ENCODE peak calls at places on chromosomes 7 and 10, in seven cellular contexts. One of them, this sample, is unnamed.

GRCh38 chr7:79217468-79217867 is 236.0 kb downstream of the MAGI2 start:
- DNase-seq in thoracic aorta: no peak
- DNase-seq in MCF 10A: no peak
- DNase-seq in glutamatergic neuron: no peak
- DNase-seq in AG10803: peak
- DNase-seq in B cell: no peak
- DNase-seq in fibroblast of pulmonary artery: no peak
- DNase-seq in this sample: no peak

GRCh38 chr10:77598606-77599005 is 39.0 kb downstream of the KCNMA1 start:
- DNase-seq in thoracic aorta: no peak
- DNase-seq in MCF 10A: no peak
- DNase-seq in glutamatergic neuron: no peak
- DNase-seq in AG10803: no peak
- DNase-seq in B cell: no peak
- DNase-seq in fibroblast of pulmonary artery: no peak
- DNase-seq in this sample: no peak

GRCh38 chr10:94183666-94184264 is 179.0 kb downstream of the NOC3L start:
- DNase-seq in thoracic aorta: no peak
- DNase-seq in MCF 10A: peak
- DNase-seq in glutamatergic neuron: no peak
- DNase-seq in AG10803: peak
- DNase-seq in B cell: no peak
- DNase-seq in fibroblast of pulmonary artery: peak
- DNase-seq in this sample: peak

GRCh38 chr10:21473135-21473534 is 52.3 kb downstream of the SKIDA1 start:
- DNase-seq in thoracic aorta: no peak
- DNase-seq in MCF 10A: no peak
- DNase-seq in glutamatergic neuron: no peak
- DNase-seq in AG10803: no peak
- DNase-seq in B cell: no peak
- DNase-seq in fibroblast of pulmonary artery: no peak
- DNase-seq in this sample: no peak

GRCh38 chr10:116744163-116744788 is 1.9 kb upstream of the HSPA12A start:
- DNase-seq in thoracic aorta: no peak
- DNase-seq in MCF 10A: no peak
- DNase-seq in glutamatergic neuron: no peak
- DNase-seq in AG10803: no peak
- DNase-seq in B cell: no peak
- DNase-seq in fibroblast of pulmonary artery: no peak
- DNase-seq in this sample: no peak

GRCh38 chr10:103652599-103653281 is 159.2 kb downstream of the NEURL1 start:
- DNase-seq in thoracic aorta: no peak
- DNase-seq in MCF 10A: no peak
- DNase-seq in glutamatergic neuron: no peak
- DNase-seq in AG10803: peak
- DNase-seq in B cell: no peak
- DNase-seq in fibroblast of pulmonary artery: no peak
- DNase-seq in this sample: no peak

GRCh38 chr7:145511014-145511413 is 605.6 kb upstream of the CNTNAP2 start:
- DNase-seq in thoracic aorta: no peak
- DNase-seq in MCF 10A: no peak
- DNase-seq in glutamatergic neuron: no peak
- DNase-seq in AG10803: no peak
- DNase-seq in B cell: no peak
- DNase-seq in fibroblast of pulmonary artery: no peak
- DNase-seq in this sample: no peak

GRCh38 chr10:132195366-132196075 is 8.8 kb downstream of the DPYSL4 start:
- DNase-seq in thoracic aorta: no peak
- DNase-seq in MCF 10A: no peak
- DNase-seq in glutamatergic neuron: peak
- DNase-seq in AG10803: no peak
- DNase-seq in B cell: no peak
- DNase-seq in fibroblast of pulmonary artery: no peak
- DNase-seq in this sample: no peak

GRCh38 chr10:103481974-103482531 is 3.0 kb upstream of the CALHM3 start:
- DNase-seq in thoracic aorta: no peak
- DNase-seq in MCF 10A: peak
- DNase-seq in glutamatergic neuron: no peak
- DNase-seq in AG10803: peak
- DNase-seq in B cell: peak
- DNase-seq in fibroblast of pulmonary artery: peak
- DNase-seq in this sample: peak

GRCh38 chr10:132585732-132586722 is 48.4 kb downstream of the INPP5A start:
- DNase-seq in thoracic aorta: no peak
- DNase-seq in MCF 10A: no peak
- DNase-seq in glutamatergic neuron: no peak
- DNase-seq in AG10803: no peak
- DNase-seq in B cell: no peak
- DNase-seq in fibroblast of pulmonary artery: no peak
- DNase-seq in this sample: no peak

GRCh38 chr7:45962861-45963260 is 41.8 kb upstream of the IGFBP3 start:
- DNase-seq in thoracic aorta: no peak
- DNase-seq in MCF 10A: no peak
- DNase-seq in glutamatergic neuron: no peak
- DNase-seq in AG10803: no peak
- DNase-seq in B cell: no peak
- DNase-seq in fibroblast of pulmonary artery: no peak
- DNase-seq in this sample: no peak
- TF ChIP-seq CTCF in thoracic aorta: no peak
- TF ChIP-seq CTCF in MCF 10A: no peak
- TF ChIP-seq CTCF in glutamatergic neuron: no peak
- TF ChIP-seq CTCF in AG10803: no peak
- TF ChIP-seq CTCF in B cell: no peak
- TF ChIP-seq CTCF in fibroblast of pulmonary artery: no peak
- TF ChIP-seq CTCF in this sample: no peak

GRCh38 chr10:68981074-68981473 is 7.5 kb upstream of the KIFBP start:
- DNase-seq in thoracic aorta: no peak
- DNase-seq in MCF 10A: no peak
- DNase-seq in glutamatergic neuron: no peak
- DNase-seq in AG10803: no peak
- DNase-seq in B cell: no peak
- DNase-seq in fibroblast of pulmonary artery: peak
- DNase-seq in this sample: no peak
- TF ChIP-seq CTCF in thoracic aorta: no peak
- TF ChIP-seq CTCF in MCF 10A: no peak
- TF ChIP-seq CTCF in glutamatergic neuron: no peak
- TF ChIP-seq CTCF in AG10803: peak
- TF ChIP-seq CTCF in B cell: peak
- TF ChIP-seq CTCF in fibroblast of pulmonary artery: peak
- TF ChIP-seq CTCF in this sample: peak

GRCh38 chr7:158442260-158442659 is 145.4 kb downstream of the PTPRN2 start:
- DNase-seq in thoracic aorta: no peak
- DNase-seq in MCF 10A: peak
- DNase-seq in glutamatergic neuron: no peak
- DNase-seq in AG10803: no peak
- DNase-seq in B cell: no peak
- DNase-seq in fibroblast of pulmonary artery: no peak
- DNase-seq in this sample: no peak
- TF ChIP-seq CTCF in thoracic aorta: no peak
- TF ChIP-seq CTCF in MCF 10A: peak
- TF ChIP-seq CTCF in glutamatergic neuron: peak
- TF ChIP-seq CTCF in AG10803: no peak
- TF ChIP-seq CTCF in B cell: no peak
- TF ChIP-seq CTCF in fibroblast of pulmonary artery: no peak
- TF ChIP-seq CTCF in this sample: peak

GRCh38 chr7:137337902-137338301 is 5.6 kb downstream of the PTN start:
- DNase-seq in thoracic aorta: no peak
- DNase-seq in MCF 10A: peak
- DNase-seq in glutamatergic neuron: no peak
- DNase-seq in AG10803: no peak
- DNase-seq in B cell: no peak
- DNase-seq in fibroblast of pulmonary artery: no peak
- DNase-seq in this sample: no peak
- TF ChIP-seq CTCF in thoracic aorta: no peak
- TF ChIP-seq CTCF in MCF 10A: no peak
- TF ChIP-seq CTCF in glutamatergic neuron: no peak
- TF ChIP-seq CTCF in AG10803: no peak
- TF ChIP-seq CTCF in B cell: no peak
- TF ChIP-seq CTCF in fibroblast of pulmonary artery: peak
- TF ChIP-seq CTCF in this sample: peak

GRCh38 chr7:16755397-16755796 is 1.8 kb downstream of the TSPAN13 start:
- DNase-seq in thoracic aorta: no peak
- DNase-seq in MCF 10A: no peak
- DNase-seq in glutamatergic neuron: no peak
- DNase-seq in AG10803: peak
- DNase-seq in B cell: no peak
- DNase-seq in fibroblast of pulmonary artery: no peak
- DNase-seq in this sample: no peak

GRCh38 chr7:16754869-16755317 is 1.3 kb downstream of the TSPAN13 start:
- DNase-seq in thoracic aorta: no peak
- DNase-seq in MCF 10A: no peak
- DNase-seq in glutamatergic neuron: no peak
- DNase-seq in AG10803: no peak
- DNase-seq in B cell: no peak
- DNase-seq in fibroblast of pulmonary artery: no peak
- DNase-seq in this sample: no peak

GRCh38 chr7:16758634-16759602 is 5.4 kb downstream of the TSPAN13 start:
- DNase-seq in thoracic aorta: no peak
- DNase-seq in MCF 10A: no peak
- DNase-seq in glutamatergic neuron: no peak
- DNase-seq in AG10803: no peak
- DNase-seq in B cell: peak
- DNase-seq in fibroblast of pulmonary artery: no peak
- DNase-seq in this sample: no peak

GRCh38 chr7:16753102-16753931 is at the start of gene TSPAN13:
- DNase-seq in thoracic aorta: no peak
- DNase-seq in MCF 10A: peak
- DNase-seq in glutamatergic neuron: peak
- DNase-seq in AG10803: peak
- DNase-seq in B cell: peak
- DNase-seq in fibroblast of pulmonary artery: peak
- DNase-seq in this sample: peak

DNA sequence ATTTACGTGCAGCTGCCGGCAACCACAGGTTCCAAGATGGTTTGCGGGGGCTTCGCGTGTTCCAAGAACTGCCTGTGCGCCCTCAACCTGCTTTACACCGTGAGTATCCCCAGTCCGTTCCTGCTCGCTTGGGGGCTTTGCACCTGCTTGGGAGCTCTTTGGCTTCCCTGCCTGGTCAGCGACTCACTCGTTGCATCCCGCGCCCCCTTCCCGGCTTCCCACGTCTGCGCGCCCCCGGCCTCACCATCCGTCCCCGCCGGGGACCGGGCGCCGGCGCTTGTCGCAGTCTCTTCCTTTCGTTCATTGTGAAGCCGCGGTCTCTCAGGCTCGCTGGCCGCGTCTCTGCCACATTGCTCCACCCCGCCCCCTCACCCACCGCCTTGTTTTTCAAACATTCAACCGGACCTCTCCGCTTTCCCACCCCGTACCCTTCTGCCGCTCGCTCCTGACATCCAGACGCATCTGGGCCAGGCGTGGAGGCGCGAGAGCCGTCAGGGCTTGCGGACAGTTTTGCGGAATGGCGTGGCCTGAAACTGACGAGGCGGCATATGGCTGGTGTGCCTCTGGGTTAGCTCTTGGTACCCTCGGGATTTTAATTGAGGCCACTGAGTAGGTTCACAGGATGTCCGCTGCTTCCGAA is 497 bp downstream of the TSPAN13 start:
- DNase-seq in thoracic aorta: no peak
- DNase-seq in MCF 10A: peak
- DNase-seq in glutamatergic neuron: peak
- DNase-seq in AG10803: peak
- DNase-seq in B cell: peak
- DNase-seq in fibroblast of pulmonary artery: peak
- DNase-seq in this sample: peak
- TF ChIP-seq CTCF in thoracic aorta: no peak
- TF ChIP-seq CTCF in MCF 10A: no peak
- TF ChIP-seq CTCF in glutamatergic neuron: no peak
- TF ChIP-seq CTCF in AG10803: no peak
- TF ChIP-seq CTCF in B cell: no peak
- TF ChIP-seq CTCF in fibroblast of pulmonary artery: no peak
- TF ChIP-seq CTCF in this sample: no peak

GRCh38 chr7:41319601-41320000 is 383.3 kb downstream of the INHBA start:
- DNase-seq in thoracic aorta: no peak
- DNase-seq in MCF 10A: no peak
- DNase-seq in glutamatergic neuron: no peak
- DNase-seq in AG10803: peak
- DNase-seq in B cell: no peak
- DNase-seq in fibroblast of pulmonary artery: no peak
- DNase-seq in this sample: no peak

GRCh38 chr7:41313171-41313570 is 389.7 kb downstream of the INHBA start:
- DNase-seq in thoracic aorta: no peak
- DNase-seq in MCF 10A: no peak
- DNase-seq in glutamatergic neuron: no peak
- DNase-seq in AG10803: no peak
- DNase-seq in B cell: no peak
- DNase-seq in fibroblast of pulmonary artery: no peak
- DNase-seq in this sample: no peak

GRCh38 chr7:41316410-41316809 is 386.5 kb downstream of the INHBA start:
- DNase-seq in thoracic aorta: no peak
- DNase-seq in MCF 10A: peak
- DNase-seq in glutamatergic neuron: no peak
- DNase-seq in AG10803: no peak
- DNase-seq in B cell: no peak
- DNase-seq in fibroblast of pulmonary artery: no peak
- DNase-seq in this sample: peak

GRCh38 chr7:41312235-41312634 is 390.7 kb downstream of the INHBA start:
- DNase-seq in thoracic aorta: no peak
- DNase-seq in MCF 10A: no peak
- DNase-seq in glutamatergic neuron: no peak
- DNase-seq in AG10803: no peak
- DNase-seq in B cell: no peak
- DNase-seq in fibroblast of pulmonary artery: no peak
- DNase-seq in this sample: no peak

DNA sequence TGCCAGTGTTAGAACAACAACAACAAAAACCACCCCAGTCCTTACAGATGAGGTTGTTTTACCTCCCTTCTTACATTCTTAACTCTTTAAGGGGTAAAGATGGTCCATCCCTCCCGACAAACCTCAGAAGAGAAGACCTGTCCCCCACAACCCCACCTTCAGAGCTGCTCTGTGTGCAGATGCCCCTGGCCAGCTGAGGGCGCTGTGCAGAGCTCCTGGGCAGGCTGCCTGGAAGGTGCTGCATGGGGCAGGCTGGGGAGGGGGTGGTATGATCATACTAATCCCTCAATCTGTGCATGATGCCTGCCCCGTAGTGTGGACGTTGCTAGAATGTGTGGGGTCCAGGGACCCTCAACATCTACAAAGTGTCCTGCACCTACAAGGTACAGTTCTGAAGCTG is 387.1 kb downstream of the INHBA start:
- DNase-seq in thoracic aorta: no peak
- DNase-seq in MCF 10A: no peak
- DNase-seq in glutamatergic neuron: no peak
- DNase-seq in AG10803: no peak
- DNase-seq in B cell: no peak
- DNase-seq in fibroblast of pulmonary artery: no peak
- DNase-seq in this sample: no peak
- TF ChIP-seq CTCF in thoracic aorta: no peak
- TF ChIP-seq CTCF in MCF 10A: peak
- TF ChIP-seq CTCF in glutamatergic neuron: no peak
- TF ChIP-seq CTCF in AG10803: no peak
- TF ChIP-seq CTCF in B cell: no peak
- TF ChIP-seq CTCF in fibroblast of pulmonary artery: peak
- TF ChIP-seq CTCF in this sample: peak

GRCh38 chr7:152891160-152891621 is 131.6 kb downstream of the ACTR3B start:
- DNase-seq in thoracic aorta: no peak
- DNase-seq in MCF 10A: no peak
- DNase-seq in glutamatergic neuron: no peak
- DNase-seq in AG10803: no peak
- DNase-seq in B cell: no peak
- DNase-seq in fibroblast of pulmonary artery: no peak
- DNase-seq in this sample: no peak
- TF ChIP-seq CTCF in thoracic aorta: no peak
- TF ChIP-seq CTCF in MCF 10A: no peak
- TF ChIP-seq CTCF in glutamatergic neuron: no peak
- TF ChIP-seq CTCF in AG10803: no peak
- TF ChIP-seq CTCF in B cell: no peak
- TF ChIP-seq CTCF in fibroblast of pulmonary artery: no peak
- TF ChIP-seq CTCF in this sample: no peak